ENCODE peak calls at places on chromosomes 16 and 17, in seven cellular contexts. P is K562, X is hepatocyte, Y is pancreas, Q is heart right ventricle, H is AG10803, D is GM13976. S is an unnamed sample.

GRCh38 chr17:79995691-79996090 is 40.0 kb downstream of the TBC1D16 start:
- DNase-seq in P (no peak), X (no peak), Y (no peak), Q (no peak), H (no peak), D (no peak), S (no peak)

GRCh38 chr16:57045694-57046381 is 46.5 kb upstream of the CPNE2 start:
- DNase-seq in P (peak; percentile 59), X (peak; percentile 83), Y (peak; percentile 35), Q (peak; percentile 71), H (peak; percentile 62), D (peak; percentile 83), S (peak; percentile 40)

GRCh38 chr16:10519297-10519696 is 61.1 kb downstream of the EMP2 start:
- DNase-seq in P (no peak), X (no peak), Y (no peak), Q (no peak), H (no peak), D (no peak), S (no peak)

GRCh38 chr16:30028438-30029093 is 2.5 kb downstream of the TLCD3B start:
- DNase-seq in P (peak; percentile 82), X (peak; percentile 61), Y (no peak), Q (no peak), H (no peak), D (no peak), S (no peak)

GRCh38 chr17:17153709-17154108 is 52.4 kb downstream of the PLD6 start:
- DNase-seq in P (no peak), X (no peak), Y (no peak), Q (no peak), H (no peak), D (no peak), S (no peak)

GRCh38 chr17:21041753-21042433 is 918 bp downstream of the USP22 start:
- DNase-seq in P (peak; percentile 71), X (peak; percentile 91), Y (peak; percentile 84), Q (peak; percentile 91), H (peak; percentile 73), D (peak; percentile 79), S (peak; percentile 47)

GRCh38 chr17:8520981-8521380 is 85.3 kb downstream of the NDEL1 start:
- DNase-seq in P (no peak), X (no peak), Y (no peak), Q (no peak), H (peak; percentile 34), D (no peak), S (no peak)

GRCh38 chr16:5396880-5397279 is 299.3 kb upstream of the EEF2KMT start:
- DNase-seq in P (no peak), X (no peak), Y (no peak), Q (no peak), H (no peak), D (no peak), S (no peak)

GRCh38 chr16:84271866-84272265 is 22.8 kb upstream of the WFDC1 start:
- DNase-seq in P (no peak), X (no peak), Y (no peak), Q (no peak), H (no peak), D (no peak), S (no peak)

GRCh38 chr17:67620636-67621035 is 97.1 kb upstream of the NOL11 start:
- DNase-seq in P (no peak), X (no peak), Y (no peak), Q (no peak), H (no peak), D (no peak), S (no peak)

GRCh38 chr16:48299471-48299870 is 52.1 kb upstream of the ABCC11 start:
- DNase-seq in P (no peak), X (no peak), Y (no peak), Q (no peak), H (no peak), D (no peak), S (no peak)

GRCh38 chr16:50879873-50880695 is 138.2 kb downstream of the CYLD start:
- DNase-seq in P (no peak), X (peak; percentile 57), Y (no peak), Q (no peak), H (no peak), D (no peak), S (no peak)

GRCh38 chr17:57599271-57600045 is 145.6 kb downstream of the CCDC182 start:
- DNase-seq in P (no peak), X (no peak), Y (no peak), Q (no peak), H (no peak), D (peak; percentile 49), S (no peak)

GRCh38 chr17:58316260-58316960 is 12.2 kb downstream of the TSPOAP1 start:
- DNase-seq in P (no peak), X (no peak), Y (no peak), Q (no peak), H (no peak), D (no peak), S (no peak)

GRCh38 chr16:31536804-31537361 is 9.2 kb downstream of the AHSP start:
- DNase-seq in P (no peak), X (no peak), Y (no peak), Q (no peak), H (no peak), D (no peak), S (no peak)

GRCh38 chr16:55515110-55515509 is 6.2 kb downstream of the LPCAT2 start:
- DNase-seq in P (no peak), X (no peak), Y (no peak), Q (no peak), H (no peak), D (no peak), S (no peak)

GRCh38 chr16:70660672-70661350 is 14.5 kb downstream of the IL34 start:
- DNase-seq in P (no peak), X (no peak), Y (no peak), Q (no peak), H (peak; percentile 39), D (peak; percentile 17), S (no peak)

GRCh38 chr17:37310940-37311339 is 64.8 kb upstream of the C17orf78 start:
- DNase-seq in P (no peak), X (no peak), Y (no peak), Q (no peak), H (peak; percentile 78), D (no peak), S (no peak)

GRCh38 chr16:17312100-17312732 is 158.5 kb downstream of the XYLT1 start:
- DNase-seq in P (no peak), X (peak; percentile 35), Y (peak; percentile 44), Q (no peak), H (no peak), D (no peak), S (no peak)

GRCh38 chr17:38358586-38359513 is 7.2 kb downstream of the SOCS7 start:
- DNase-seq in P (no peak), X (no peak), Y (no peak), Q (no peak), H (peak; percentile 36), D (no peak), S (no peak)

GRCh38 chr16:13909872-13910303 is 10.1 kb upstream of the ERCC4 start:
- DNase-seq in P (no peak), X (peak; percentile 66), Y (peak; percentile 90), Q (peak; percentile 69), H (peak; percentile 86), D (no peak), S (no peak)

GRCh38 chr16:28202147-28202746 is 9.5 kb downstream of the XPO6 start:
- DNase-seq in P (peak; percentile 62), X (no peak), Y (no peak), Q (no peak), H (no peak), D (peak; percentile 47), S (no peak)

GRCh38 chr16:67951485-67951884 is 7.6 kb upstream of the LCAT start:
- DNase-seq in P (no peak), X (no peak), Y (no peak), Q (peak; percentile 77), H (no peak), D (no peak), S (no peak)

GRCh38 chr17:81684442-81684911 is 666 bp downstream of the HGS start:
- DNase-seq in P (no peak), X (no peak), Y (no peak), Q (no peak), H (no peak), D (no peak), S (no peak)

GRCh38 chr16:56861092-56861610 is 3.9 kb upstream of the SLC12A3 start:
- DNase-seq in P (peak; percentile 56), X (peak; percentile 38), Y (no peak), Q (no peak), H (no peak), D (no peak), S (no peak)

DNA sequence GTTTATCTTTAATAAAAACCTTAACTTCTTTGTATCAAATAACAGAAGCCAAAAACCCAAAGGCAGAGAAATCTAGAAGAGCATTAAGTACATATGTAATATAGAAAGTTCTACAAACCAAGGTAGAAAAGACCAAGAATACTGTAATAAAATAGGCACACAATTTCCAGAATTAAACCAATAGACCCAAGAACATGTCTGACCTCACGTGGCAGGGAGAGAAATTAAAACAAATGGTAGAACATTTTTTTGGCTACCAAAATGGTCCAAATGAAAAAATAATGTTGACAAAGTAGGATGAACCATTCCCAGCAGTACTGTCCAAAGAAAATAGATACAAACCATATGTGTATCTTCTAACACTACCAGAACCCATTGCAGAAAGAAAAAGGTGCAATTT is 183.5 kb downstream of the CPPED1 start:
- DNase-seq in P (no peak), X (no peak), Y (no peak), Q (no peak), H (no peak), D (no peak), S (no peak)
- TF ChIP-seq CTCF in P (no peak), X (no peak), Y (no peak), Q (no peak), H (no peak), D (no peak), S (no peak)

GRCh38 chr16:3665508-3665907 is 11.0 kb downstream of the DNASE1 start:
- DNase-seq in P (no peak), X (no peak), Y (no peak), Q (no peak), H (no peak), D (no peak), S (no peak)
- TF ChIP-seq CTCF in P (peak; percentile 15), X (no peak), Y (no peak), Q (no peak), H (no peak), D (peak; percentile 17), S (no peak)

DNA sequence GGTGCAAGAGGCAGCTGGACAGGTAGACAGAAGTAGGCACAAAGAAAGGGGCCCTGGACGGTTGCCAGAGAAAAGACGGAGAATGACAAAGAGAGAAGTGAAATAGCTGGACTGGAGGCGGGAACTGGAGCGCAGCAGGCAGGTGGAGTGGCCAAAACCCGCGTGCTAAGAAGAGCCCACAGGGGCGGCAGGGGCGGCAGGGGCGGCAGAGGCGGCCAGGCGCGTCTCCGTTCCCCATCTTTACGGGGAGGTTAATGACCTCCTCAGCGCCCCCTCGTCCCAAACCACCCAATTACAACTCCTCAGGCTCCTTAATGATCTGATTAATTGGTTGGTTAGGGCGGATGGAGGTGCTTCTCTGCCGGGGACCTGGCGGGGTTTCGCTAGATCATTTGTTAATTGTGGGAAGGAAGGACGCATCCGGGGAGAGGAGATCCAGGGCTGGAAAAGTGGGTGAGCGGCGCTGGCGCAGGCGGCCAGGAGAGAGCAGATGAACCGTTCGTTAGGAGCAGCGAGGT is 15.4 kb upstream of the HOXB9 start:
- DNase-seq in P (no peak), X (no peak), Y (no peak), Q (no peak), H (no peak), D (no peak), S (no peak)
- TF ChIP-seq CTCF in P (no peak), X (no peak), Y (no peak), Q (no peak), H (no peak), D (no peak), S (no peak)

GRCh38 chr16:23803591-23804123 is 32.1 kb upstream of the PRKCB start:
- DNase-seq in P (peak; percentile 84), X (peak; percentile 45), Y (peak; percentile 35), Q (peak; percentile 23), H (peak; percentile 8), D (peak; percentile 75), S (peak; percentile 57)
- TF ChIP-seq CTCF in P (peak; percentile 93), X (peak; percentile 32), Y (no peak), Q (no peak), H (peak; percentile 45), D (peak; percentile 73), S (peak; percentile 77)